ENCODE peak calls at places on chromosomes 13 and 19, in seven cellular contexts. G is CD8-positive, alpha-beta memory T cell; M is naive thymus-derived CD4-positive, alpha-beta T cell; K is astrocyte; T is neural progenitor cell; O is kidney; I is psoas muscle. C is an unnamed sample. For H3K4me1, the result is how much of the 10 kb centered on the place peaks cover.

GRCh38 chr13:113653264-113654174 is 4.5 kb downstream of the ATP4B start:
- DNase-seq in G (peak), M (no peak), K (no peak), T (no peak), O (peak), I (peak), C (peak)

GRCh38 chr13:74250738-74251190 is 116.6 kb upstream of the KLF12 start:
- DNase-seq in G (no peak), M (no peak), K (peak), T (no peak), O (no peak), I (no peak), C (no peak)

GRCh38 chr19:33134571-33135041 is 2.7 kb downstream of the WDR88 start:
- DNase-seq in G (peak), M (no peak), K (no peak), T (peak), O (peak), I (no peak), C (no peak)

GRCh38 chr13:50685491-50685890 is 158.0 kb downstream of the DLEU7 start:
- DNase-seq in G (no peak), M (no peak), K (peak), T (peak), O (no peak), I (peak), C (peak)

GRCh38 chr19:13997637-13997962 is 8.5 kb downstream of the RFX1 start:
- DNase-seq in G (no peak), M (no peak), K (no peak), T (no peak), O (peak), I (no peak), C (no peak)

GRCh38 chr13:70568571-70568970 is 460.3 kb upstream of the KLHL1 start:
- DNase-seq in G (no peak), M (no peak), K (peak), T (peak), O (no peak), I (no peak), C (no peak)

GRCh38 chr13:112145221-112146072 is 78.5 kb downstream of the SOX1 start:
- DNase-seq in G (no peak), M (no peak), K (no peak), T (no peak), O (no peak), I (no peak), C (no peak)

GRCh38 chr13:34076943-34077703 is 259.2 kb downstream of the RFC3 start:
- DNase-seq in G (no peak), M (no peak), K (peak), T (peak), O (no peak), I (no peak), C (no peak)

GRCh38 chr13:31742102-31742695 is 2.9 kb downstream of the RXFP2 start:
- DNase-seq in G (peak), M (peak), K (peak), T (peak), O (peak), I (peak), C (peak)

GRCh38 chr19:44808463-44809371 is at the start of gene BCAM:
- DNase-seq in G (no peak), M (no peak), K (peak), T (peak), O (peak), I (peak), C (no peak)

GRCh38 chr19:56393119-56394012 is at the start of gene ZNF582:
- DNase-seq in G (peak), M (peak), K (peak), T (peak), O (peak), I (peak), C (peak)

GRCh38 chr19:58549664-58550361 is 5.1 kb downstream of the CHMP2A start:
- DNase-seq in G (no peak), M (no peak), K (no peak), T (no peak), O (peak), I (no peak), C (peak)

GRCh38 chr13:93477238-93477637 is 250.6 kb downstream of the GPC6 start:
- DNase-seq in G (no peak), M (no peak), K (peak), T (no peak), O (no peak), I (no peak), C (no peak)

GRCh38 chr13:40688781-40689180 is 22.3 kb upstream of the FOXO1 start:
- DNase-seq in G (no peak), M (no peak), K (no peak), T (no peak), O (no peak), I (no peak), C (no peak)

GRCh38 chr19:56270676-56271075 is 1.9 kb upstream of the EDDM13 start:
- DNase-seq in G (no peak), M (no peak), K (no peak), T (no peak), O (no peak), I (no peak), C (no peak)

GRCh38 chr19:11236324-11237301 is 2.8 kb upstream of the ANGPTL8 start:
- DNase-seq in G (no peak), M (no peak), K (no peak), T (no peak), O (no peak), I (no peak), C (no peak)

GRCh38 chr13:113406321-113407102 is 42.6 kb upstream of the GRTP1 start:
- DNase-seq in G (no peak), M (no peak), K (peak), T (no peak), O (no peak), I (no peak), C (no peak)

GRCh38 chr13:68026077-68026476 is 795.9 kb upstream of the PCDH9 start:
- DNase-seq in G (no peak), M (no peak), K (no peak), T (no peak), O (no peak), I (no peak), C (no peak)

GRCh38 chr13:101127741-101128353 is 288.5 kb downstream of the NALCN start:
- DNase-seq in G (no peak), M (no peak), K (peak), T (peak), O (no peak), I (no peak), C (no peak)

GRCh38 chr13:27203854-27204253 is 32.2 kb upstream of the USP12 start:
- DNase-seq in G (no peak), M (no peak), K (no peak), T (no peak), O (no peak), I (no peak), C (no peak)

GRCh38 chr19:1093811-1094553 is 1.2 kb downstream of the POLR2E start:
- DNase-seq in G (no peak), M (no peak), K (no peak), T (no peak), O (no peak), I (peak), C (no peak)

GRCh38 chr13:77310161-77310560 is 16.7 kb downstream of the MYCBP2 start:
- DNase-seq in G (no peak), M (no peak), K (no peak), T (no peak), O (no peak), I (no peak), C (no peak)

GRCh38 chr13:77313923-77314322 is 13.0 kb downstream of the MYCBP2 start:
- DNase-seq in G (no peak), M (no peak), K (no peak), T (no peak), O (no peak), I (no peak), C (no peak)

GRCh38 chr13:77309254-77309653 is 17.6 kb downstream of the MYCBP2 start:
- DNase-seq in G (no peak), M (no peak), K (no peak), T (no peak), O (no peak), I (no peak), C (no peak)

GRCh38 chr13:77312311-77312710 is 14.6 kb downstream of the MYCBP2 start:
- DNase-seq in G (no peak), M (no peak), K (no peak), T (no peak), O (no peak), I (no peak), C (no peak)

DNA sequence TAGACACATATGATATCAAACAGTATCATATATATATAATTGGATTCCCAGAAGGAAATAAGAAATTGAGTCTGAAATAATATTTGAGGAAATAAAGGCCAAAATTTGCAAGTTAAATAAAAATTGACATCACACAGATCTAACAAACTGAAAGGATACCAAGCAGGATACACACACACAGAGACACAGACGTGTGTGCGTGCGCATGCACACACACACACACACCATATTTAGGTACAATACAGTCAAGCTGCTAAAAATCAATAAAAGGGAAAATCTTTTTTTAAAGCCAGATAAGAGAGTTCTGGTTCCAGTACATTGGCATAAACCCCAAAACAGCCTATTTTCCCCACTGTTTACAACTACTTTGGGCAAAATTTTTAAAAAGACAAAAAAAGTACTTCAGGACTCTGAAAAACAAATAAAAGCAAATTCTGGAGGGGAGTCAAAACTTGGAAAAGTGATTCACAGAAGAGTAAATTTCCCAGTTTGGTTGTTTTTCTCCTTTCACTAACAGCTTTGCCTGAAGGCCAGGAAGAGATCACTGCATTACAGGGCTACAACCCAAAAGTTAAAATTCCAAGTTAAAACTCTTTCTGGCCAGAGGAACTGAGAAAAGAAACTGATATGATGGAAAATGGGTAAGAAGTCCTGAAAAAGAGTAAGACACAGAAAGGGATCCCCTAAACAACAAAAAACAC is 16.2 kb downstream of the MYCBP2 start:
- DNase-seq in G (no peak), M (no peak), K (no peak), T (no peak), O (no peak), I (no peak), C (no peak)
- H3K4me1 ChIP-seq in G (half or more), M (under half), K (under half), T (under half), O (under half), I (half or more), C (half or more)

DNA sequence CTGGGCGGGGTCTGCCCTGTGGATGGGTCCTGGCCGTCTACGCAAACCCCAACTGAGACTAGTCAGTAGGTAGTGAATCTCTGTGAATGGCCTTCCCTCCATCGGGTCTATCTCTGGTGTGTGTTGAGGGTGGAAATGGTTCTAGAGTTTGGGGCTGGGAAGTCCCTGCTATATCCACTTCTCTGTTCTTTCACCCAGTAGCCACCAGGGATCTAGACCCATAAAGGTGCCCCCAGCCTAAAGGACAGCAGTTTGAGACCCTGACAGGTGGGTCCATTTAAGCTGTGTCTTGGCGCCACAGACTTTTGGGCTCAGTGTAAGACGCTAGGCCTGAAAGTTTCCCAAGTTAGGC is 57.7 kb downstream of the ZNF568 start:
- DNase-seq in G (peak), M (no peak), K (no peak), T (no peak), O (no peak), I (no peak), C (no peak)
- H3K4me3 ChIP-seq in G (peak), M (peak), K (peak), T (no peak), O (peak), I (peak), C (peak)

GRCh38 chr19:3389876-3390361 is 23.5 kb downstream of the NFIC start:
- DNase-seq in G (no peak), M (no peak), K (no peak), T (peak), O (peak), I (peak), C (no peak)
- H3K4me1 ChIP-seq in G (under half), M (under half), K (under half), T (under half), O (under half), I (half or more), C (under half)

GRCh38 chr13:19961484-19961883 is 3.0 kb downstream of the ZMYM2 start:
- DNase-seq in G (no peak), M (no peak), K (no peak), T (no peak), O (no peak), I (no peak), C (no peak)

GRCh38 chr13:19960673-19961015 is 2.1 kb downstream of the ZMYM2 start:
- DNase-seq in G (no peak), M (no peak), K (no peak), T (no peak), O (no peak), I (no peak), C (no peak)

GRCh38 chr13:19962894-19963293 is 4.4 kb downstream of the ZMYM2 start:
- DNase-seq in G (no peak), M (no peak), K (no peak), T (no peak), O (no peak), I (no peak), C (no peak)

GRCh38 chr13:19959831-19960672 is 1.5 kb downstream of the ZMYM2 start:
- DNase-seq in G (peak), M (peak), K (peak), T (peak), O (peak), I (peak), C (peak)

DNA sequence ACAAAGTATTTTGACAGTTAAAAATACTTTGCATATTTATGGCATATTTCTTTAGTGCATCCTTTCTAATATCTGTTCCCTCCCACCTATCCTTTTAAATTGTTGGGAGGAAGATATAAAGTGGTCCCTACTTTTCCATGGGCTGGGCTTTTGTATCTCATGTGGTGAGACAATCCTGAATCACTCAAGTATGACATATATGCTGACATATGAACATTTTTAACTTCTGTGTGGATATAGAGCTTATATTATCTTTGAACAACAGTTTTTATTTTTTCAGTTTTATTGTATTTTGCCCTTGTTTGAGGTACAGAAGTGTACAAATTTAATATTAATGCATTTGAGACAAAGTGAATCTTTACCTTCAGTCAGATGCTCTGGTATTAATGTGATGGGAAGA is 3.4 kb downstream of the ZMYM2 start:
- DNase-seq in G (no peak), M (no peak), K (no peak), T (no peak), O (no peak), I (no peak), C (no peak)
- H3K4me3 ChIP-seq in G (no peak), M (no peak), K (no peak), T (peak), O (peak), I (no peak), C (no peak)

GRCh38 chr19:7187605-7188339 is 106.4 kb downstream of the INSR start:
- DNase-seq in G (no peak), M (no peak), K (no peak), T (no peak), O (no peak), I (no peak), C (no peak)

GRCh38 chr19:7194566-7194965 is 99.6 kb downstream of the INSR start:
- DNase-seq in G (no peak), M (no peak), K (no peak), T (no peak), O (no peak), I (no peak), C (no peak)

GRCh38 chr19:7191946-7192691 is 102.1 kb downstream of the INSR start:
- DNase-seq in G (peak), M (no peak), K (no peak), T (no peak), O (no peak), I (no peak), C (no peak)

GRCh38 chr19:7188682-7189629 is 105.3 kb downstream of the INSR start:
- DNase-seq in G (no peak), M (no peak), K (no peak), T (no peak), O (no peak), I (no peak), C (no peak)
- H3K4me1 ChIP-seq in G (under half), M (under half), K (under half), T (under half), O (under half), I (under half), C (under half)

GRCh38 chr13:66933994-66934393 is 296.1 kb downstream of the PCDH9 start:
- DNase-seq in G (no peak), M (no peak), K (peak), T (no peak), O (no peak), I (no peak), C (no peak)

GRCh38 chr13:66937423-66937822 is 292.7 kb downstream of the PCDH9 start:
- DNase-seq in G (no peak), M (no peak), K (no peak), T (no peak), O (no peak), I (no peak), C (no peak)

GRCh38 chr13:66927562-66927961 is 302.6 kb downstream of the PCDH9 start:
- DNase-seq in G (no peak), M (no peak), K (no peak), T (peak), O (no peak), I (no peak), C (no peak)

DNA sequence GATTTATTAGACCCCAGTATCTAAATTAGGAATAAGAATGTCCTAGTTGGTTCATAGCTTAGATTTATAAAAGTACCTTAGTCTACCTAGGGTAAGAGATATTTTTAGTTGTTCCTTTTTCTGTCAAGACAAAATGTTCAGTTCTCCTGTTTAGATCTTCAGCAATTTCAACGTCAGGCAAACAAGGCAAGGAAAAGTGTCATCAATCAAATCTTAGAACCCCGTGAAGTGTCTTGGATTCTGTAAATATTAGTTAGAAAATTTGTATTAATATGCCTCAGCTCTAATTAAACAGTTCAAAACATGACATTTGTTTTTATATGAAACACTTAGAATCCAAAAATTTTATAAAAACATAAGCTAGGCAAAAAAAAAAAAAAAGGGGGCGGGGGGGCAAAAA is 296.6 kb downstream of the PCDH9 start:
- DNase-seq in G (no peak), M (no peak), K (no peak), T (no peak), O (no peak), I (no peak), C (no peak)
- H3K4me3 ChIP-seq in G (no peak), M (no peak), K (no peak), T (no peak), O (no peak), I (no peak), C (no peak)

GRCh38 chr13:110648848-110649421 is 33.6 kb downstream of the NAXD start:
- DNase-seq in G (no peak), M (no peak), K (no peak), T (peak), O (peak), I (peak), C (no peak)
- H3K4me1 ChIP-seq in G (under half), M (under half), K (under half), T (under half), O (under half), I (under half), C (under half)

DNA sequence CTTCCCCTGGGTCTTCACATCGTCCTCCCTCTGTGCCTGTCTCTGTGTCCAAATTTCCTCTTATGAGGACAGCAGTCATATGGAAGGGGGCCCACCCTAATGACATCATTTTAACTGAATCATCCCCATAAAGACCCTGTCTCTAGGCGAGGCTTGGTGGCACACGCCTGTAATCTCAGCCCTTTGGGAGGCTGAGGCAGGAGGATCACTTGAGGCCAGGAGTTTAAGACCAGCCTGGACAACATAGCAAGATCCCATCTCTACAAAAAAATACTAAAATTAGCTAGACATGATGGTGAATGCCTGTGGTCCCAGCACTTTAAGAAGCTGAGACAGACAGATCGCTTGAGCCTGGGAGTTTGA is 4.8 kb downstream of the MYO9B start:
- DNase-seq in G (no peak), M (no peak), K (no peak), T (no peak), O (no peak), I (no peak), C (no peak)
- H3K4me3 ChIP-seq in G (no peak), M (no peak), K (peak), T (no peak), O (no peak), I (peak), C (peak)